ENCODE peak calls at places on chromosomes 11 and 22, in eight cellular contexts. N, E, A, M, I, J, Z and H are unnamed samples. For H3K9me3, the result is how much of the 10 kb centered on the place peaks cover.

GRCh38 chr11:71329731-71330130 is 77.4 kb upstream of the SHANK2 start:
- DNase-seq in N (peak), E (no peak), A (no peak), M (peak), I (no peak), J (no peak), Z (no peak), H (no peak)

GRCh38 chr11:19536131-19536530 is 176.5 kb upstream of the NAV2 start:
- DNase-seq in N (no peak), E (no peak), A (no peak), M (no peak), I (no peak), J (no peak), Z (no peak), H (no peak)

GRCh38 chr11:111762981-111763643 is 3.1 kb downstream of the PPP2R1B start:
- DNase-seq in N (no peak), E (peak), A (no peak), M (no peak), I (no peak), J (no peak), Z (no peak), H (no peak)

GRCh38 chr22:24875862-24876506 is 70.0 kb downstream of the SGSM1 start:
- DNase-seq in N (no peak), E (no peak), A (no peak), M (no peak), I (peak), J (no peak), Z (no peak), H (no peak)

GRCh38 chr22:19525116-19525660 is 978 bp upstream of the CLDN5 start:
- DNase-seq in N (no peak), E (no peak), A (no peak), M (peak), I (no peak), J (peak), Z (no peak), H (no peak)

GRCh38 chr11:65637794-65638317 is at the start of gene SIPA1:
- DNase-seq in N (peak), E (peak), A (peak), M (peak), I (peak), J (peak), Z (peak), H (no peak)

GRCh38 chr11:47057374-47057773 is 119.3 kb downstream of the ARFGAP2 start:
- DNase-seq in N (no peak), E (no peak), A (no peak), M (no peak), I (no peak), J (no peak), Z (no peak), H (no peak)

GRCh38 chr11:114340311-114341131 is 44.3 kb downstream of the NNMT start:
- DNase-seq in N (peak), E (peak), A (peak), M (peak), I (peak), J (peak), Z (peak), H (no peak)

GRCh38 chr11:418343-419247 is 3.8 kb upstream of the SIGIRR start:
- DNase-seq in N (no peak), E (no peak), A (no peak), M (peak), I (no peak), J (no peak), Z (no peak), H (no peak)

GRCh38 chr11:125464671-125465070 is 31.4 kb downstream of the FEZ1 start:
- DNase-seq in N (no peak), E (no peak), A (no peak), M (no peak), I (no peak), J (no peak), Z (no peak), H (no peak)

GRCh38 chr11:77324508-77324907 is 23.0 kb upstream of the GDPD4 start:
- DNase-seq in N (no peak), E (peak), A (no peak), M (no peak), I (no peak), J (no peak), Z (no peak), H (no peak)

GRCh38 chr11:35554491-35555237 is 29.2 kb upstream of the PAMR1 start:
- DNase-seq in N (no peak), E (peak), A (no peak), M (no peak), I (no peak), J (no peak), Z (no peak), H (no peak)

GRCh38 chr22:45211435-45211834 is 29.3 kb downstream of the KIAA0930 start:
- DNase-seq in N (no peak), E (no peak), A (no peak), M (peak), I (no peak), J (no peak), Z (no peak), H (no peak)

GRCh38 chr11:113728814-113729213 is 22.7 kb upstream of the TMPRSS5 start:
- DNase-seq in N (no peak), E (no peak), A (no peak), M (no peak), I (no peak), J (no peak), Z (no peak), H (no peak)

GRCh38 chr11:2703487-2704141 is 3.8 kb upstream of the KCNQ1OT1 start:
- DNase-seq in N (no peak), E (no peak), A (peak), M (peak), I (peak), J (no peak), Z (no peak), H (no peak)

GRCh38 chr22:35534091-35534490 is 6.5 kb upstream of the RASD2 start:
- DNase-seq in N (no peak), E (no peak), A (no peak), M (no peak), I (no peak), J (no peak), Z (no peak), H (no peak)

GRCh38 chr11:1390603-1391164 is 950 bp downstream of the BRSK2 start:
- DNase-seq in N (no peak), E (peak), A (no peak), M (peak), I (no peak), J (peak), Z (no peak), H (no peak)

GRCh38 chr11:115623021-115623451 is 118.8 kb upstream of the CADM1 start:
- DNase-seq in N (peak), E (peak), A (peak), M (peak), I (peak), J (peak), Z (no peak), H (peak)

DNA sequence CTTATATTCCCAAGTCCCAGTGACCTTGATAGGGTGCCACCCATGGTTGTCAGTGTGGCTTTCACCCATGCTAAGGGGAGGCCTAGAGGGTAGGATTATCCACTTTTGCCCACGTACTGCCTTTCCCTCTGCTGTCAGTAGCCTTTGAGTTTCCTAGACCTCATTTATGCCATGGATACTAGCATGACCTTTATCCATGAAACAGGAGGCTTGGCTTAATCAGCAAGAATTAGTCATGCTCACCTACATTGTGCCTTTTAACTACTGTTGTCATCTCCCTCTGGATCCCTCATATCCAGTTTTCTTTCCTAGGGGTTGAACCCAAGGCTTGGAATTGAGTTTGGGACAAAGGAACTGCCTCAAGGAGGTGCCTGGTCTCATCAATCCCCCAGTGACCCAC is 716.7 kb downstream of the NTM start:
- DNase-seq in N (no peak), E (no peak), A (no peak), M (no peak), I (no peak), J (no peak), Z (no peak), H (no peak)
- H3K9me3 ChIP-seq in N (half or more), E (under half), A (under half), M (under half), I (under half), J (under half), Z (under half), H (under half)

GRCh38 chr11:64225608-64226506 is at the start of the genes NUDT22 and TRPT1:
- DNase-seq in N (peak), E (peak), A (peak), M (peak), I (peak), J (peak), Z (no peak), H (peak)
- TF ChIP-seq POLR2A in N (no peak), E (peak), A (peak), M (peak), I (peak), J (peak), Z (no peak), H (peak)

GRCh38 chr11:118156531-118157185 is 4.0 kb upstream of the SCN4B start:
- DNase-seq in N (no peak), E (no peak), A (no peak), M (no peak), I (no peak), J (no peak), Z (no peak), H (no peak)
- TF ChIP-seq CTCF in N (no peak), E (no peak), A (no peak), M (no peak), I (no peak), J (no peak), Z (no peak), H (no peak)

GRCh38 chr11:58867556-58867955 is 23.1 kb upstream of the GLYATL2 start:
- DNase-seq in N (no peak), E (no peak), A (no peak), M (no peak), I (no peak), J (no peak), Z (no peak), H (no peak)
- H3K9me3 ChIP-seq in N (under half), E (under half), A (under half), M (under half), I (under half), J (under half), Z (under half), H (under half)

GRCh38 chr11:75186999-75187398 is 36.1 kb downstream of the SLCO2B1 start:
- DNase-seq in N (no peak), E (no peak), A (no peak), M (no peak), I (no peak), J (no peak), Z (no peak), H (no peak)

GRCh38 chr11:75184051-75184450 is 33.1 kb downstream of the SLCO2B1 start:
- DNase-seq in N (no peak), E (no peak), A (no peak), M (no peak), I (no peak), J (no peak), Z (no peak), H (no peak)

GRCh38 chr11:75185866-75186265 is 35.0 kb downstream of the SLCO2B1 start:
- DNase-seq in N (no peak), E (no peak), A (no peak), M (no peak), I (no peak), J (no peak), Z (no peak), H (no peak)

GRCh38 chr11:75184757-75185156 is 33.9 kb downstream of the SLCO2B1 start:
- DNase-seq in N (no peak), E (no peak), A (no peak), M (no peak), I (no peak), J (no peak), Z (no peak), H (no peak)

GRCh38 chr11:75182652-75183051 is 31.7 kb downstream of the SLCO2B1 start:
- DNase-seq in N (no peak), E (no peak), A (no peak), M (no peak), I (no peak), J (no peak), Z (no peak), H (no peak)
- TF ChIP-seq POLR2A in N (no peak), E (no peak), A (no peak), M (no peak), I (no peak), J (no peak), Z (no peak), H (no peak)

GRCh38 chr11:27204527-27204926 is 158.5 kb downstream of the CCDC34 start:
- DNase-seq in N (no peak), E (no peak), A (no peak), M (no peak), I (no peak), J (no peak), Z (peak), H (no peak)
- TF ChIP-seq CTCF in N (no peak), E (peak), A (peak), M (no peak), I (no peak), J (peak), Z (peak), H (no peak)

GRCh38 chr11:132804258-132804657 is 728.0 kb downstream of the OPCML start:
- DNase-seq in N (no peak), E (no peak), A (no peak), M (no peak), I (no peak), J (no peak), Z (no peak), H (no peak)
- H3K9me3 ChIP-seq in N (under half), E (under half), A (under half), M (under half), I (under half), J (under half), Z (under half), H (under half)